ENCODE peak calls at places on chromosomes 4 and X, in six cellular contexts. One of them, this sample, is unnamed.

GRCh38 chr4:147596377-147596776 is 20.8 kb upstream of the TMEM184C start:
- DNase-seq in A549: no peak
- DNase-seq in IMR-90: peak; percentile 31
- DNase-seq in K562: no peak
- DNase-seq in SK-N-SH: no peak
- DNase-seq in HepG2: no peak
- DNase-seq in this sample: no peak

GRCh38 chr4:71029504-71029903 is 36.1 kb downstream of the DCK start:
- DNase-seq in A549: no peak
- DNase-seq in IMR-90: no peak
- DNase-seq in K562: no peak
- DNase-seq in SK-N-SH: no peak
- DNase-seq in HepG2: no peak
- DNase-seq in this sample: no peak

GRCh38 chr4:119638359-119638758 is 9.8 kb upstream of the PDE5A start:
- DNase-seq in A549: no peak
- DNase-seq in IMR-90: no peak
- DNase-seq in K562: no peak
- DNase-seq in SK-N-SH: no peak
- DNase-seq in HepG2: no peak
- DNase-seq in this sample: no peak

GRCh38 chrX:13123857-13124345 is 79.5 kb upstream of the FAM9C start:
- DNase-seq in A549: peak; percentile 54
- DNase-seq in IMR-90: peak; percentile 85
- DNase-seq in K562: no peak
- DNase-seq in SK-N-SH: no peak
- DNase-seq in HepG2: peak; percentile 46
- DNase-seq in this sample: no peak

GRCh38 chrX:23118163-23118562 is 118.4 kb downstream of the DDX53 start:
- DNase-seq in A549: no peak
- DNase-seq in IMR-90: no peak
- DNase-seq in K562: no peak
- DNase-seq in SK-N-SH: no peak
- DNase-seq in HepG2: no peak
- DNase-seq in this sample: no peak

GRCh38 chr4:119271361-119272085 is 50.4 kb downstream of the FABP2 start:
- DNase-seq in A549: no peak
- DNase-seq in IMR-90: no peak
- DNase-seq in K562: no peak
- DNase-seq in SK-N-SH: no peak
- DNase-seq in HepG2: no peak
- DNase-seq in this sample: no peak

GRCh38 chr4:102614801-102615200 is 113.6 kb downstream of the NFKB1 start:
- DNase-seq in A549: no peak
- DNase-seq in IMR-90: no peak
- DNase-seq in K562: no peak
- DNase-seq in SK-N-SH: no peak
- DNase-seq in HepG2: no peak
- DNase-seq in this sample: no peak

GRCh38 chrX:21735038-21735752 is 22.7 kb downstream of the SMPX start:
- DNase-seq in A549: no peak
- DNase-seq in IMR-90: peak; percentile 70
- DNase-seq in K562: no peak
- DNase-seq in SK-N-SH: no peak
- DNase-seq in HepG2: no peak
- DNase-seq in this sample: no peak

GRCh38 chr4:37434469-37434868 is 189.9 kb downstream of the NWD2 start:
- DNase-seq in A549: peak; percentile 6
- DNase-seq in IMR-90: peak; percentile 10
- DNase-seq in K562: no peak
- DNase-seq in SK-N-SH: no peak
- DNase-seq in HepG2: no peak
- DNase-seq in this sample: no peak

GRCh38 chr4:25760518-25761157 is 102.2 kb downstream of the SEL1L3 start:
- DNase-seq in A549: no peak
- DNase-seq in IMR-90: peak; percentile 49
- DNase-seq in K562: no peak
- DNase-seq in SK-N-SH: no peak
- DNase-seq in HepG2: no peak
- DNase-seq in this sample: no peak

GRCh38 chrX:69196666-69197065 is 31.4 kb upstream of the PJA1 start:
- DNase-seq in A549: no peak
- DNase-seq in IMR-90: no peak
- DNase-seq in K562: no peak
- DNase-seq in SK-N-SH: no peak
- DNase-seq in HepG2: no peak
- DNase-seq in this sample: no peak

GRCh38 chr4:126513596-126513995 is 1119.2 kb upstream of the INTU start:
- DNase-seq in A549: no peak
- DNase-seq in IMR-90: no peak
- DNase-seq in K562: no peak
- DNase-seq in SK-N-SH: no peak
- DNase-seq in HepG2: no peak
- DNase-seq in this sample: no peak

GRCh38 chrX:151698485-151698884 is 3.2 kb downstream of the PRRG3 start:
- DNase-seq in A549: no peak
- DNase-seq in IMR-90: no peak
- DNase-seq in K562: no peak
- DNase-seq in SK-N-SH: no peak
- DNase-seq in HepG2: no peak
- DNase-seq in this sample: no peak

GRCh38 chr4:151114986-151115385 is 15.6 kb downstream of the RPS3A start:
- DNase-seq in A549: no peak
- DNase-seq in IMR-90: peak; percentile 29
- DNase-seq in K562: no peak
- DNase-seq in SK-N-SH: no peak
- DNase-seq in HepG2: no peak
- DNase-seq in this sample: no peak

GRCh38 chr4:188214861-188215260 is 75.6 kb downstream of the TRIML1 start:
- DNase-seq in A549: peak; percentile 70
- DNase-seq in IMR-90: no peak
- DNase-seq in K562: no peak
- DNase-seq in SK-N-SH: no peak
- DNase-seq in HepG2: peak; percentile 61
- DNase-seq in this sample: no peak
- TF ChIP-seq SMC3 in A549: no peak
- TF ChIP-seq SMC3 in IMR-90: no peak
- TF ChIP-seq SMC3 in K562: no peak
- TF ChIP-seq SMC3 in SK-N-SH: no peak
- TF ChIP-seq SMC3 in HepG2: no peak
- TF ChIP-seq SMC3 in this sample: no peak

GRCh38 chr4:15238720-15239119 is 189.1 kb upstream of the C1QTNF7 start:
- DNase-seq in A549: peak; percentile 16
- DNase-seq in IMR-90: peak; percentile 63
- DNase-seq in K562: peak; percentile 41
- DNase-seq in SK-N-SH: peak; percentile 65
- DNase-seq in HepG2: peak; percentile 5
- DNase-seq in this sample: no peak
- TF ChIP-seq SMC3 in A549: peak; percentile 59
- TF ChIP-seq SMC3 in IMR-90: peak; percentile 87
- TF ChIP-seq SMC3 in K562: peak; percentile 59
- TF ChIP-seq SMC3 in SK-N-SH: peak; percentile 94
- TF ChIP-seq SMC3 in HepG2: peak; percentile 40
- TF ChIP-seq SMC3 in this sample: peak; percentile 81

GRCh38 chr4:175238827-175239517 is 320.8 kb downstream of the ADAM29 start:
- DNase-seq in A549: peak; percentile 49
- DNase-seq in IMR-90: no peak
- DNase-seq in K562: no peak
- DNase-seq in SK-N-SH: no peak
- DNase-seq in HepG2: no peak
- DNase-seq in this sample: no peak

GRCh38 chr4:175229154-175229553 is 311.0 kb downstream of the ADAM29 start:
- DNase-seq in A549: no peak
- DNase-seq in IMR-90: no peak
- DNase-seq in K562: no peak
- DNase-seq in SK-N-SH: no peak
- DNase-seq in HepG2: no peak
- DNase-seq in this sample: no peak

GRCh38 chr4:175234162-175234561 is 316.0 kb downstream of the ADAM29 start:
- DNase-seq in A549: no peak
- DNase-seq in IMR-90: no peak
- DNase-seq in K562: no peak
- DNase-seq in SK-N-SH: peak; percentile 24
- DNase-seq in HepG2: no peak
- DNase-seq in this sample: no peak
- TF ChIP-seq SMC3 in A549: no peak
- TF ChIP-seq SMC3 in IMR-90: no peak
- TF ChIP-seq SMC3 in K562: no peak
- TF ChIP-seq SMC3 in SK-N-SH: no peak
- TF ChIP-seq SMC3 in HepG2: no peak
- TF ChIP-seq SMC3 in this sample: no peak

GRCh38 chrX:10529344-10529743 is 91.0 kb downstream of the MID1 start:
- DNase-seq in A549: no peak
- DNase-seq in IMR-90: peak; percentile 60
- DNase-seq in K562: no peak
- DNase-seq in SK-N-SH: no peak
- DNase-seq in HepG2: no peak
- DNase-seq in this sample: no peak
- TF ChIP-seq SMC3 in A549: no peak
- TF ChIP-seq SMC3 in IMR-90: no peak
- TF ChIP-seq SMC3 in K562: no peak
- TF ChIP-seq SMC3 in SK-N-SH: no peak
- TF ChIP-seq SMC3 in HepG2: no peak
- TF ChIP-seq SMC3 in this sample: no peak

DNA sequence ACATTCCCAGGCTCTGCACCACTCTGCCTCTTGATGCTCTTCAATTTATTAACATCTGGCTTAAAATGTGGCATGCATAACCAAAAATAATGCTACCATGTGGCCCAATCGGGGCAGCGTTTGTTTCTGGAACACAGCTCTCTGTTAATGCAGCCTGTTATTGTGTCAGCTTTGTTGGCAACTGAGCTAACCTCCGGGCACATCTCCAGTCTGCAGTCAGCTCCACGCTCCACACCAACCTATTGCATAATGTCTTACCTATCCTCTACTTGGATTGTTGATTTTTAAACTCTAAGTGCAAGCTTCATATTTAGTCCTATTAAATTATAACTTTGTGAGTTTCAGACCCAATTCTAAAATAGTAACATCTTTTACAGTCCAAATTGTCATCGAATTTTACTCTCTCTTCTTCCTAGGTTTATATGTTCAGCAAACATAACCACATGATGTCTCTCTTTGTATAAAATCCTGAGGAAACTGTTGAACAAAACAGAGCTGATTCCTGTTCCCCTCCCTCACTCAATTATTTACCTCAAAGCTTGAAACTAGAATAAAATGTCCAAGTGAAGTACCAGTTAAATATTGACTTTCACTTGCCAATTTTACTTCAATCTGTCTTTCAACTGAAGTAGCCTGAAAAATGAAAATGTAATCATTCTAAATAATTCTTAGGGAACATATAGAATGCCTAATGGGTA is 92.2 kb upstream of the RAPGEF2 start:
- DNase-seq in A549: peak; percentile 50
- DNase-seq in IMR-90: peak; percentile 67
- DNase-seq in K562: no peak
- DNase-seq in SK-N-SH: no peak
- DNase-seq in HepG2: peak; percentile 30
- DNase-seq in this sample: no peak
- TF ChIP-seq SMC3 in A549: no peak
- TF ChIP-seq SMC3 in IMR-90: no peak
- TF ChIP-seq SMC3 in K562: no peak
- TF ChIP-seq SMC3 in SK-N-SH: no peak
- TF ChIP-seq SMC3 in HepG2: no peak
- TF ChIP-seq SMC3 in this sample: no peak

DNA sequence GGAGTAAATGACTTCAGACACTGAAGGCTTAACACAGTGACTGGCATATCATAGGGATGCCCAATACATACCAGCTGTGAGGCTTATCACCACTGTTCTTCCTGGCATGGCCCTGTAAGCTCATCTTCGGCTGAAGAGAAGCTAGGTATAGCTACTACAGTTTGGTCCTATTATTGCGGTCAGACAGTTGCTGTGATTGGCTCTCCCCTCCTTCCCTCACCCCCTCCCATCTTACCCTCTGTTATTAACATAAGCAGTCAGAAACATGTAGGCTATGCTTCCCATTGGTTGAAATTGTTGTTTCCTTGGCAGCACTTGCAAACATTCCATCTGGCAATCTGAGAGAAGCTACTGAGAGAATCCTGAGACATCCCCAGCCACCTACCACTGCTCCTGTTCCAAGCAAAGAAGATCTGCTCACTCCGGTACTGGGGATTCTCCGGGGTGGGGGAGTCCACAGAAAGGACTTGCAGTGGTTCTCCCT is at the start of gene AKAP14:
- DNase-seq in A549: peak; percentile 24
- DNase-seq in IMR-90: peak; percentile 10
- DNase-seq in K562: no peak
- DNase-seq in SK-N-SH: peak; percentile 26
- DNase-seq in HepG2: no peak
- DNase-seq in this sample: no peak
- TF ChIP-seq SMC3 in A549: no peak
- TF ChIP-seq SMC3 in IMR-90: no peak
- TF ChIP-seq SMC3 in K562: no peak
- TF ChIP-seq SMC3 in SK-N-SH: no peak
- TF ChIP-seq SMC3 in HepG2: no peak
- TF ChIP-seq SMC3 in this sample: no peak

GRCh38 chr4:13559414-13559813 is 15.1 kb upstream of the NKX3-2 start:
- DNase-seq in A549: no peak
- DNase-seq in IMR-90: peak; percentile 78
- DNase-seq in K562: no peak
- DNase-seq in SK-N-SH: no peak
- DNase-seq in HepG2: no peak
- DNase-seq in this sample: no peak
- TF ChIP-seq SMC3 in A549: no peak
- TF ChIP-seq SMC3 in IMR-90: no peak
- TF ChIP-seq SMC3 in K562: no peak
- TF ChIP-seq SMC3 in SK-N-SH: no peak
- TF ChIP-seq SMC3 in HepG2: no peak
- TF ChIP-seq SMC3 in this sample: no peak

GRCh38 chr4:164799410-164799809 is 45.5 kb downstream of the SMIM31 start:
- DNase-seq in A549: no peak
- DNase-seq in IMR-90: no peak
- DNase-seq in K562: no peak
- DNase-seq in SK-N-SH: no peak
- DNase-seq in HepG2: no peak
- DNase-seq in this sample: no peak

GRCh38 chr4:164802301-164802700 is 48.4 kb downstream of the SMIM31 start:
- DNase-seq in A549: no peak
- DNase-seq in IMR-90: no peak
- DNase-seq in K562: no peak
- DNase-seq in SK-N-SH: no peak
- DNase-seq in HepG2: no peak
- DNase-seq in this sample: no peak

GRCh38 chr4:164807611-164808010 is 53.7 kb downstream of the SMIM31 start:
- DNase-seq in A549: peak; percentile 0
- DNase-seq in IMR-90: no peak
- DNase-seq in K562: no peak
- DNase-seq in SK-N-SH: no peak
- DNase-seq in HepG2: peak; percentile 74
- DNase-seq in this sample: no peak

GRCh38 chr4:164800786-164801185 is 46.9 kb downstream of the SMIM31 start:
- DNase-seq in A549: no peak
- DNase-seq in IMR-90: no peak
- DNase-seq in K562: no peak
- DNase-seq in SK-N-SH: no peak
- DNase-seq in HepG2: no peak
- DNase-seq in this sample: no peak

GRCh38 chr4:164803702-164804101 is 49.8 kb downstream of the SMIM31 start:
- DNase-seq in A549: no peak
- DNase-seq in IMR-90: no peak
- DNase-seq in K562: no peak
- DNase-seq in SK-N-SH: no peak
- DNase-seq in HepG2: no peak
- DNase-seq in this sample: no peak
- TF ChIP-seq SMC3 in A549: no peak
- TF ChIP-seq SMC3 in IMR-90: no peak
- TF ChIP-seq SMC3 in K562: no peak
- TF ChIP-seq SMC3 in SK-N-SH: no peak
- TF ChIP-seq SMC3 in HepG2: no peak
- TF ChIP-seq SMC3 in this sample: no peak